ENCODE peak calls at places on chromosomes 2 and 18, in nine cellular contexts. One of them, this sample, is unnamed.

GRCh38 chr2:229130522-229130921 is 140.6 kb downstream of the PID1 start:
- DNase-seq in Right ventricle myocardium superior: no peak
- DNase-seq in T-helper 9 cell: no peak
- DNase-seq in CD4-positive, alpha-beta T cell: no peak
- DNase-seq in fibroblast of mammary gland: no peak
- DNase-seq in NCI-H345: no peak
- DNase-seq in HS-5: no peak
- DNase-seq in EH: no peak
- DNase-seq in GM19239: no peak
- DNase-seq in this sample: no peak

GRCh38 chr2:20213651-20214565 is 11.0 kb downstream of the SDC1 start:
- DNase-seq in Right ventricle myocardium superior: no peak
- DNase-seq in T-helper 9 cell: no peak
- DNase-seq in CD4-positive, alpha-beta T cell: no peak
- DNase-seq in fibroblast of mammary gland: no peak
- DNase-seq in NCI-H345: peak
- DNase-seq in HS-5: no peak
- DNase-seq in EH: no peak
- DNase-seq in GM19239: no peak
- DNase-seq in this sample: no peak

GRCh38 chr2:136131484-136131960 is 13.6 kb upstream of the CXCR4 start:
- DNase-seq in Right ventricle myocardium superior: no peak
- DNase-seq in T-helper 9 cell: peak
- DNase-seq in CD4-positive, alpha-beta T cell: no peak
- DNase-seq in fibroblast of mammary gland: no peak
- DNase-seq in NCI-H345: no peak
- DNase-seq in HS-5: no peak
- DNase-seq in EH: no peak
- DNase-seq in GM19239: no peak
- DNase-seq in this sample: no peak

GRCh38 chr18:58788470-58788869 is 76.2 kb upstream of the ZNF532 start:
- DNase-seq in Right ventricle myocardium superior: no peak
- DNase-seq in T-helper 9 cell: no peak
- DNase-seq in CD4-positive, alpha-beta T cell: no peak
- DNase-seq in fibroblast of mammary gland: no peak
- DNase-seq in NCI-H345: no peak
- DNase-seq in HS-5: no peak
- DNase-seq in EH: peak
- DNase-seq in GM19239: no peak
- DNase-seq in this sample: no peak

GRCh38 chr2:135050132-135050531 is 2.0 kb upstream of the RAB3GAP1 start:
- DNase-seq in Right ventricle myocardium superior: no peak
- DNase-seq in T-helper 9 cell: no peak
- DNase-seq in CD4-positive, alpha-beta T cell: no peak
- DNase-seq in fibroblast of mammary gland: no peak
- DNase-seq in NCI-H345: no peak
- DNase-seq in HS-5: no peak
- DNase-seq in EH: no peak
- DNase-seq in GM19239: no peak
- DNase-seq in this sample: no peak

GRCh38 chr2:48715042-48715899 is 40.3 kb downstream of the LHCGR start:
- DNase-seq in Right ventricle myocardium superior: peak
- DNase-seq in T-helper 9 cell: no peak
- DNase-seq in CD4-positive, alpha-beta T cell: no peak
- DNase-seq in fibroblast of mammary gland: peak
- DNase-seq in NCI-H345: peak
- DNase-seq in HS-5: no peak
- DNase-seq in EH: peak
- DNase-seq in GM19239: no peak
- DNase-seq in this sample: no peak

GRCh38 chr2:227871375-227871788 is at the start of gene DAW1:
- DNase-seq in Right ventricle myocardium superior: peak
- DNase-seq in T-helper 9 cell: peak
- DNase-seq in CD4-positive, alpha-beta T cell: peak
- DNase-seq in fibroblast of mammary gland: peak
- DNase-seq in NCI-H345: peak
- DNase-seq in HS-5: no peak
- DNase-seq in EH: peak
- DNase-seq in GM19239: no peak
- DNase-seq in this sample: no peak

GRCh38 chr2:105294844-105295481 is 34.6 kb downstream of the TGFBRAP1 start:
- DNase-seq in Right ventricle myocardium superior: no peak
- DNase-seq in T-helper 9 cell: no peak
- DNase-seq in CD4-positive, alpha-beta T cell: no peak
- DNase-seq in fibroblast of mammary gland: peak
- DNase-seq in NCI-H345: no peak
- DNase-seq in HS-5: peak
- DNase-seq in EH: peak
- DNase-seq in GM19239: peak
- DNase-seq in this sample: peak

GRCh38 chr18:56574827-56575226 is 63.6 kb downstream of the TXNL1 start:
- DNase-seq in Right ventricle myocardium superior: peak
- DNase-seq in T-helper 9 cell: no peak
- DNase-seq in CD4-positive, alpha-beta T cell: no peak
- DNase-seq in fibroblast of mammary gland: no peak
- DNase-seq in NCI-H345: no peak
- DNase-seq in HS-5: no peak
- DNase-seq in EH: peak
- DNase-seq in GM19239: no peak
- DNase-seq in this sample: no peak

GRCh38 chr2:53445376-53446072 is 322.1 kb upstream of the CHAC2 start:
- DNase-seq in Right ventricle myocardium superior: no peak
- DNase-seq in T-helper 9 cell: no peak
- DNase-seq in CD4-positive, alpha-beta T cell: no peak
- DNase-seq in fibroblast of mammary gland: peak
- DNase-seq in NCI-H345: no peak
- DNase-seq in HS-5: no peak
- DNase-seq in EH: peak
- DNase-seq in GM19239: no peak
- DNase-seq in this sample: peak

GRCh38 chr2:129884221-129884786 is 95.2 kb upstream of the RAB6C start:
- DNase-seq in Right ventricle myocardium superior: no peak
- DNase-seq in T-helper 9 cell: no peak
- DNase-seq in CD4-positive, alpha-beta T cell: no peak
- DNase-seq in fibroblast of mammary gland: no peak
- DNase-seq in NCI-H345: no peak
- DNase-seq in HS-5: no peak
- DNase-seq in EH: no peak
- DNase-seq in GM19239: no peak
- DNase-seq in this sample: no peak

GRCh38 chr2:201074996-201075395 is 3.2 kb downstream of the NDUFB3 start:
- DNase-seq in Right ventricle myocardium superior: no peak
- DNase-seq in T-helper 9 cell: no peak
- DNase-seq in CD4-positive, alpha-beta T cell: no peak
- DNase-seq in fibroblast of mammary gland: no peak
- DNase-seq in NCI-H345: no peak
- DNase-seq in HS-5: no peak
- DNase-seq in EH: no peak
- DNase-seq in GM19239: no peak
- DNase-seq in this sample: no peak

GRCh38 chr2:234731236-234731635 is 220.6 kb upstream of the SH3BP4 start:
- DNase-seq in Right ventricle myocardium superior: no peak
- DNase-seq in T-helper 9 cell: no peak
- DNase-seq in CD4-positive, alpha-beta T cell: no peak
- DNase-seq in fibroblast of mammary gland: no peak
- DNase-seq in NCI-H345: no peak
- DNase-seq in HS-5: no peak
- DNase-seq in EH: no peak
- DNase-seq in GM19239: no peak
- DNase-seq in this sample: no peak

GRCh38 chr18:12744103-12744502 is 41.3 kb downstream of the PSMG2 start:
- DNase-seq in Right ventricle myocardium superior: no peak
- DNase-seq in T-helper 9 cell: no peak
- DNase-seq in CD4-positive, alpha-beta T cell: no peak
- DNase-seq in fibroblast of mammary gland: peak
- DNase-seq in NCI-H345: peak
- DNase-seq in HS-5: peak
- DNase-seq in EH: peak
- DNase-seq in GM19239: peak
- DNase-seq in this sample: peak

GRCh38 chr2:75595541-75596395 is 35.0 kb upstream of the EVA1A start:
- DNase-seq in Right ventricle myocardium superior: no peak
- DNase-seq in T-helper 9 cell: no peak
- DNase-seq in CD4-positive, alpha-beta T cell: no peak
- DNase-seq in fibroblast of mammary gland: peak
- DNase-seq in NCI-H345: no peak
- DNase-seq in HS-5: peak
- DNase-seq in EH: peak
- DNase-seq in GM19239: no peak
- DNase-seq in this sample: no peak

GRCh38 chr2:23269747-23270146 is 115.2 kb upstream of the KLHL29 start:
- DNase-seq in Right ventricle myocardium superior: no peak
- DNase-seq in T-helper 9 cell: no peak
- DNase-seq in CD4-positive, alpha-beta T cell: no peak
- DNase-seq in fibroblast of mammary gland: no peak
- DNase-seq in NCI-H345: no peak
- DNase-seq in HS-5: no peak
- DNase-seq in EH: peak
- DNase-seq in GM19239: no peak
- DNase-seq in this sample: no peak

GRCh38 chr2:159562248-159562647 is 54.1 kb downstream of the BAZ2B start:
- DNase-seq in Right ventricle myocardium superior: no peak
- DNase-seq in T-helper 9 cell: no peak
- DNase-seq in CD4-positive, alpha-beta T cell: no peak
- DNase-seq in fibroblast of mammary gland: peak
- DNase-seq in NCI-H345: no peak
- DNase-seq in HS-5: no peak
- DNase-seq in EH: peak
- DNase-seq in GM19239: no peak
- DNase-seq in this sample: no peak

GRCh38 chr2:174761837-174762236 is 2.4 kb downstream of the CHRNA1 start:
- DNase-seq in Right ventricle myocardium superior: no peak
- DNase-seq in T-helper 9 cell: no peak
- DNase-seq in CD4-positive, alpha-beta T cell: no peak
- DNase-seq in fibroblast of mammary gland: no peak
- DNase-seq in NCI-H345: no peak
- DNase-seq in HS-5: no peak
- DNase-seq in EH: peak
- DNase-seq in GM19239: no peak
- DNase-seq in this sample: no peak